ENCODE peak calls at places on chromosome 22, in eight cellular contexts. One of them, this sample, is unnamed.

GRCh38 chr22:19806213-19807160 is 45.9 kb downstream of the TBX1 start:
- DNase-seq in Peyer's patch: peak; percentile 92
- DNase-seq in lower lobe of right lung: peak; percentile 82
- DNase-seq in fibroblast of lung: peak; percentile 19
- DNase-seq in small intestine: peak; percentile 91
- DNase-seq in endothelial cell of umbilical vein: peak; percentile 63
- DNase-seq in tibial nerve: peak; percentile 26
- DNase-seq in CD8-positive, alpha-beta T cell: no peak
- DNase-seq in this sample: peak; percentile 73

GRCh38 chr22:40741116-40741515 is 61.8 kb downstream of the MCHR1 start:
- DNase-seq in Peyer's patch: no peak
- DNase-seq in lower lobe of right lung: no peak
- DNase-seq in fibroblast of lung: no peak
- DNase-seq in small intestine: no peak
- DNase-seq in endothelial cell of umbilical vein: no peak
- DNase-seq in tibial nerve: no peak
- DNase-seq in CD8-positive, alpha-beta T cell: no peak
- DNase-seq in this sample: no peak

GRCh38 chr22:46706060-46706459 is 32.0 kb downstream of the CERK start:
- DNase-seq in Peyer's patch: no peak
- DNase-seq in lower lobe of right lung: no peak
- DNase-seq in fibroblast of lung: no peak
- DNase-seq in small intestine: no peak
- DNase-seq in endothelial cell of umbilical vein: no peak
- DNase-seq in tibial nerve: no peak
- DNase-seq in CD8-positive, alpha-beta T cell: no peak
- DNase-seq in this sample: no peak

GRCh38 chr22:41523464-41524221 is 20.6 kb downstream of the POLR3H start:
- DNase-seq in Peyer's patch: no peak
- DNase-seq in lower lobe of right lung: no peak
- DNase-seq in fibroblast of lung: peak; percentile 91
- DNase-seq in small intestine: no peak
- DNase-seq in endothelial cell of umbilical vein: no peak
- DNase-seq in tibial nerve: no peak
- DNase-seq in CD8-positive, alpha-beta T cell: no peak
- DNase-seq in this sample: no peak

GRCh38 chr22:23884133-23884532 is 10.1 kb upstream of the MIF start:
- DNase-seq in Peyer's patch: no peak
- DNase-seq in lower lobe of right lung: no peak
- DNase-seq in fibroblast of lung: no peak
- DNase-seq in small intestine: no peak
- DNase-seq in endothelial cell of umbilical vein: no peak
- DNase-seq in tibial nerve: no peak
- DNase-seq in CD8-positive, alpha-beta T cell: no peak
- DNase-seq in this sample: no peak

GRCh38 chr22:27489265-27489675 is 312.3 kb downstream of the MN1 start:
- DNase-seq in Peyer's patch: peak; percentile 75
- DNase-seq in lower lobe of right lung: no peak
- DNase-seq in fibroblast of lung: peak; percentile 21
- DNase-seq in small intestine: peak; percentile 73
- DNase-seq in endothelial cell of umbilical vein: no peak
- DNase-seq in tibial nerve: no peak
- DNase-seq in CD8-positive, alpha-beta T cell: no peak
- DNase-seq in this sample: no peak

GRCh38 chr22:42937164-42937854 is 77.6 kb downstream of the PACSIN2 start:
- DNase-seq in Peyer's patch: peak; percentile 67
- DNase-seq in lower lobe of right lung: peak; percentile 85
- DNase-seq in fibroblast of lung: peak; percentile 72
- DNase-seq in small intestine: peak; percentile 77
- DNase-seq in endothelial cell of umbilical vein: no peak
- DNase-seq in tibial nerve: no peak
- DNase-seq in CD8-positive, alpha-beta T cell: no peak
- DNase-seq in this sample: no peak

GRCh38 chr22:39462443-39463147 is 5.8 kb downstream of the MGAT3 start:
- DNase-seq in Peyer's patch: peak; percentile 46
- DNase-seq in lower lobe of right lung: no peak
- DNase-seq in fibroblast of lung: no peak
- DNase-seq in small intestine: no peak
- DNase-seq in endothelial cell of umbilical vein: no peak
- DNase-seq in tibial nerve: no peak
- DNase-seq in CD8-positive, alpha-beta T cell: no peak
- DNase-seq in this sample: no peak

GRCh38 chr22:38802671-38803121 is 8.8 kb upstream of the DNAL4 start:
- DNase-seq in Peyer's patch: no peak
- DNase-seq in lower lobe of right lung: no peak
- DNase-seq in fibroblast of lung: peak; percentile 96
- DNase-seq in small intestine: peak; percentile 42
- DNase-seq in endothelial cell of umbilical vein: no peak
- DNase-seq in tibial nerve: peak; percentile 28
- DNase-seq in CD8-positive, alpha-beta T cell: no peak
- DNase-seq in this sample: no peak

GRCh38 chr22:38755911-38756532 is at the start of gene SUN2:
- DNase-seq in Peyer's patch: peak; percentile 96
- DNase-seq in lower lobe of right lung: peak; percentile 96
- DNase-seq in fibroblast of lung: peak; percentile 82
- DNase-seq in small intestine: peak; percentile 91
- DNase-seq in endothelial cell of umbilical vein: peak; percentile 88
- DNase-seq in tibial nerve: peak; percentile 95
- DNase-seq in CD8-positive, alpha-beta T cell: peak; percentile 91
- DNase-seq in this sample: peak; percentile 72

GRCh38 chr22:36998620-36999351 is 20.5 kb downstream of the TST start:
- DNase-seq in Peyer's patch: no peak
- DNase-seq in lower lobe of right lung: no peak
- DNase-seq in fibroblast of lung: no peak
- DNase-seq in small intestine: peak; percentile 63
- DNase-seq in endothelial cell of umbilical vein: no peak
- DNase-seq in tibial nerve: no peak
- DNase-seq in CD8-positive, alpha-beta T cell: no peak
- DNase-seq in this sample: no peak

GRCh38 chr22:41900652-41901312 is 14.1 kb downstream of the SHISA8 start:
- DNase-seq in Peyer's patch: no peak
- DNase-seq in lower lobe of right lung: peak; percentile 25
- DNase-seq in fibroblast of lung: no peak
- DNase-seq in small intestine: no peak
- DNase-seq in endothelial cell of umbilical vein: no peak
- DNase-seq in tibial nerve: no peak
- DNase-seq in CD8-positive, alpha-beta T cell: no peak
- DNase-seq in this sample: no peak

GRCh38 chr22:21707677-21708076 is 27.9 kb downstream of the YPEL1 start:
- DNase-seq in Peyer's patch: no peak
- DNase-seq in lower lobe of right lung: no peak
- DNase-seq in fibroblast of lung: peak; percentile 11
- DNase-seq in small intestine: no peak
- DNase-seq in endothelial cell of umbilical vein: no peak
- DNase-seq in tibial nerve: no peak
- DNase-seq in CD8-positive, alpha-beta T cell: no peak
- DNase-seq in this sample: no peak

GRCh38 chr22:40176921-40177737 is 596 bp upstream of the TNRC6B start:
- DNase-seq in Peyer's patch: no peak
- DNase-seq in lower lobe of right lung: no peak
- DNase-seq in fibroblast of lung: peak; percentile 75
- DNase-seq in small intestine: peak; percentile 55
- DNase-seq in endothelial cell of umbilical vein: peak; percentile 61
- DNase-seq in tibial nerve: no peak
- DNase-seq in CD8-positive, alpha-beta T cell: peak; percentile 53
- DNase-seq in this sample: peak; percentile 49

GRCh38 chr22:48257690-48258065 is 1495.2 kb downstream of the TBC1D22A start:
- DNase-seq in Peyer's patch: no peak
- DNase-seq in lower lobe of right lung: no peak
- DNase-seq in fibroblast of lung: no peak
- DNase-seq in small intestine: no peak
- DNase-seq in endothelial cell of umbilical vein: no peak
- DNase-seq in tibial nerve: no peak
- DNase-seq in CD8-positive, alpha-beta T cell: no peak
- DNase-seq in this sample: no peak

GRCh38 chr22:48258108-48258705 is 1495.8 kb downstream of the TBC1D22A start:
- DNase-seq in Peyer's patch: no peak
- DNase-seq in lower lobe of right lung: no peak
- DNase-seq in fibroblast of lung: no peak
- DNase-seq in small intestine: no peak
- DNase-seq in endothelial cell of umbilical vein: no peak
- DNase-seq in tibial nerve: no peak
- DNase-seq in CD8-positive, alpha-beta T cell: no peak
- DNase-seq in this sample: no peak

GRCh38 chr22:48256776-48257689 is 1494.6 kb downstream of the TBC1D22A start:
- DNase-seq in Peyer's patch: no peak
- DNase-seq in lower lobe of right lung: no peak
- DNase-seq in fibroblast of lung: no peak
- DNase-seq in small intestine: no peak
- DNase-seq in endothelial cell of umbilical vein: no peak
- DNase-seq in tibial nerve: no peak
- DNase-seq in CD8-positive, alpha-beta T cell: no peak
- DNase-seq in this sample: no peak

GRCh38 chr22:48259991-48260670 is 1497.7 kb downstream of the TBC1D22A start:
- DNase-seq in Peyer's patch: no peak
- DNase-seq in lower lobe of right lung: no peak
- DNase-seq in fibroblast of lung: no peak
- DNase-seq in small intestine: no peak
- DNase-seq in endothelial cell of umbilical vein: no peak
- DNase-seq in tibial nerve: no peak
- DNase-seq in CD8-positive, alpha-beta T cell: no peak
- DNase-seq in this sample: no peak

DNA sequence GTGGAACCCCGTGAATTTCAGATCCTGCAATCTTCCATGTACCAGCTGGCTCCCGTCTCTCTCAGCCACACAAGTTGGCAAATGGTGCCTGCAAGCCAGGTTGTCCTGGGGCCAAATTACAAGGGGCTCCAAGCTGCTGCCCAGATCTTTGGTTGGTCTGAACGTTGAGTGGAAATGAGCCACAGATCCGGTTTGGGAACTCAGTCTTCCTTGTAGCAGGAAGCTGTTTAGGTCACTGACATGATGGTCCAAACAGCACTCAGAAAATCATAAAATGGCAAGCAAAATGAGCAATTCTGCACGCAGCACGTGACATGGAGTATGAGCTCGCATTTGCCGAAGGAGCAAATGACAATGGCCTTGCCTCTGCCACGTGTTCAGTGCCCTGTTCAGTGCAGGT is 1496.4 kb downstream of the TBC1D22A start:
- DNase-seq in Peyer's patch: no peak
- DNase-seq in lower lobe of right lung: no peak
- DNase-seq in fibroblast of lung: no peak
- DNase-seq in small intestine: no peak
- DNase-seq in endothelial cell of umbilical vein: no peak
- DNase-seq in tibial nerve: no peak
- DNase-seq in CD8-positive, alpha-beta T cell: no peak
- DNase-seq in this sample: no peak
- H3K9me3 ChIP-seq in Peyer's patch: no peaks in the 10 kb centered on the region
- H3K9me3 ChIP-seq in lower lobe of right lung: no peaks in the 10 kb centered on the region
- H3K9me3 ChIP-seq in fibroblast of lung: peaks cover 2% of the 10 kb centered on the region
- H3K9me3 ChIP-seq in small intestine: no peaks in the 10 kb centered on the region
- H3K9me3 ChIP-seq in endothelial cell of umbilical vein: peaks cover 17% of the 10 kb centered on the region
- H3K9me3 ChIP-seq in tibial nerve: no peaks in the 10 kb centered on the region
- H3K9me3 ChIP-seq in CD8-positive, alpha-beta T cell: no peaks in the 10 kb centered on the region
- H3K9me3 ChIP-seq in this sample: no peaks in the 10 kb centered on the region

DNA sequence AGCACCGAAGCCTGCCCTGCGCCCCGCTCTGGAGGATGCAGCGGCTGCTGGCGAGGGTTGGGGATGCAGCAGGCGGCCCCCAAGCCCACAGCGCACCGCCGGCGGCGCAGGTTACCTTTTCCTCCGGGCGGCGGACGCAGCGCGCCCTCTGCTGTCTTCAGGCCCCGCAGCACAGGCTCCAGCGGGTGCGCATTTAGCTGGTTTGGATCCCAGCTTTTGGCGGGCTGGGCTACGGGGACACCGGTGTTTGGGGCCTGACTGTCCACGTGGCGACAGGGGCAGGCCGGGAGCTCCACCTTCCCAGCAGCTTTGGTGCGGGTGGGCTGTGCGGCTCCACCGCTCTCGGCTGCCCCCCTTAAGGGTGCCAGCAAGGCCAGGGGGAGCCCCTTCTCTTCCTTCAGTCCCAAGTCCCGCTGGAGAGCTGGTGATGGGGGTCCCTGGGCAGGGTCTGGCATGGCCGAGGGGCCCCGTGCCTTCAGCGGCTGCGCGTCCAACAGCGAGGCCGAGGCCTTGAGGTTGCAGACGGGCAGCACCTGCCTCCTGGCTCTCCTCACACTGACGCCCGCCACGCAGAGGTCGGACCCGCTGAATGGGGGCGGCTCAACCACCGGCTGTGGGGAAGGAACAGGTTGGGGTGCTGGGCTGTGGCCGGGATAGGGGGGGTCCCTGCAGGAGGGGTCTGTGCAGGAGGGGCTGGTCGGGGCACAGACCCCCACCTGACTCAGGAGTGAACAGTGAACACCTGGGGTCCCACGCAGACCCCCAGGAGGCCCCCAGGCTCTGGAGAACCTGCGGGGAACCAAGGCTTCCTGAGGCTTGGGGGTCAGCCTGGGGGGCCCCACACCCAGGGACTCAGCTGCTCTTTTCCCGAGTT is 18.0 kb upstream of the IL17REL start:
- DNase-seq in Peyer's patch: peak; percentile 84
- DNase-seq in lower lobe of right lung: peak; percentile 88
- DNase-seq in fibroblast of lung: peak; percentile 59
- DNase-seq in small intestine: peak; percentile 71
- DNase-seq in endothelial cell of umbilical vein: peak; percentile 55
- DNase-seq in tibial nerve: peak; percentile 52
- DNase-seq in CD8-positive, alpha-beta T cell: peak; percentile 70
- DNase-seq in this sample: peak; percentile 39
- H3K4me3 ChIP-seq in Peyer's patch: no peak overlapping the region
- H3K4me3 ChIP-seq in lower lobe of right lung: no peak overlapping the region
- H3K4me3 ChIP-seq in fibroblast of lung: no peak overlapping the region
- H3K4me3 ChIP-seq in small intestine: no peak overlapping the region
- H3K4me3 ChIP-seq in endothelial cell of umbilical vein: no peak overlapping the region
- H3K4me3 ChIP-seq in tibial nerve: no peak overlapping the region
- H3K4me3 ChIP-seq in CD8-positive, alpha-beta T cell: no peak overlapping the region
- H3K4me3 ChIP-seq in this sample: no peak overlapping the region

DNA sequence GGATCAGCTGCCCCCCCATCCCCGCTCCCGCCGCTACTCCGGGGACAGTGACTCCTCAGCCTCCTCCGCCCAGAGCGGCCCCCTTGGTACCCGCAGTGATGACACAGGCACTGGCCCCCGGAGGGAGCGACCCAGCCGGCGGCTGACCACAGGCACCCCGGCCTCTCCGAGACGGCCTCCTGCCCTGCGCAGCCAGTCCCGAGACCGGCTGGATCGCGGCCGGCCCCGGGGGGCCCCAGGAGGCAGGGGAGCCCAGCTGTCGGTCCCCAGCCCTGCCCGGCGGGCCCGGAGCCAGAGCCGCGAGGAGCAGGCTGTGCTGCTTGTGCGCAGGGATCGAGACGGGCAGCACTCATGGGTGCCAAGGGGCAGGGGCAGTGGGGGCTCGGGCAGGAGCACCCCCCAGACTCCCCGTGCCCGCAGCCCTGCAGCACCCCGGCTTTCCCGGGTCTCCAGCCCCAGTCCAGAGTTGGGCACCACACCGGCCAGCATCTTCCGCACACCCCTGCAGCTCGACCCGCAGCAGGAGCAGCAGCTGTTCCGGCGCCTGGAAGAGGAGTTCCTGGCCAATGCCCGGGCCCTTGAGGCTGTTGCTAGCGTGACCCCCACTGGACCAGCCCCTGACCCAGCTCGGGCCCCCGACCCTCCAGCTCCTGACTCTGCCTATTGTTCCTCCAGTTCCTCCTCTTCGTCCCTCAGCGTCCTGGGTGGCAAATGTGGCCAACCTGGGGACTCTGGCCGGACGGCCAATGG is 3.9 kb downstream of the RASL10A start:
- DNase-seq in Peyer's patch: peak; percentile 59
- DNase-seq in lower lobe of right lung: peak; percentile 50
- DNase-seq in fibroblast of lung: no peak
- DNase-seq in small intestine: no peak
- DNase-seq in endothelial cell of umbilical vein: no peak
- DNase-seq in tibial nerve: peak; percentile 15
- DNase-seq in CD8-positive, alpha-beta T cell: no peak
- DNase-seq in this sample: no peak
- H3K9me3 ChIP-seq in Peyer's patch: no peaks in the 10 kb centered on the region
- H3K9me3 ChIP-seq in lower lobe of right lung: no peaks in the 10 kb centered on the region
- H3K9me3 ChIP-seq in fibroblast of lung: no peaks in the 10 kb centered on the region
- H3K9me3 ChIP-seq in small intestine: no peaks in the 10 kb centered on the region
- H3K9me3 ChIP-seq in endothelial cell of umbilical vein: no peaks in the 10 kb centered on the region
- H3K9me3 ChIP-seq in tibial nerve: no peaks in the 10 kb centered on the region
- H3K9me3 ChIP-seq in CD8-positive, alpha-beta T cell: no peaks in the 10 kb centered on the region
- H3K9me3 ChIP-seq in this sample: no peaks in the 10 kb centered on the region

GRCh38 chr22:33575041-33575440 is 345.2 kb downstream of the LARGE1 start:
- DNase-seq in Peyer's patch: no peak
- DNase-seq in lower lobe of right lung: no peak
- DNase-seq in fibroblast of lung: no peak
- DNase-seq in small intestine: no peak
- DNase-seq in endothelial cell of umbilical vein: no peak
- DNase-seq in tibial nerve: no peak
- DNase-seq in CD8-positive, alpha-beta T cell: no peak
- DNase-seq in this sample: no peak
- H3K4me3 ChIP-seq in Peyer's patch: no peak overlapping the region
- H3K4me3 ChIP-seq in lower lobe of right lung: no peak overlapping the region
- H3K4me3 ChIP-seq in fibroblast of lung: no peak overlapping the region
- H3K4me3 ChIP-seq in small intestine: no peak overlapping the region
- H3K4me3 ChIP-seq in endothelial cell of umbilical vein: no peak overlapping the region
- H3K4me3 ChIP-seq in tibial nerve: no peak overlapping the region
- H3K4me3 ChIP-seq in CD8-positive, alpha-beta T cell: no peak overlapping the region
- H3K4me3 ChIP-seq in this sample: no peak overlapping the region

This sample was measured in HAP-1.